ENCODE peak calls at places on chromosomes 11 and 22, in five cellular contexts. I, N, L, D and E are unnamed samples.

GRCh38 chr22:35966314-35967045 is 62.1 kb downstream of the RBFOX2 start:
- DNase-seq in N (no peak), D (no peak), L (no peak), I (no peak), E (no peak)

GRCh38 chr22:27983361-27983791 is 64.3 kb upstream of the PITPNB start:
- DNase-seq in N (no peak), I (no peak), D (no peak), L (no peak), E (peak)

GRCh38 chr11:89355649-89356048 is 135.5 kb downstream of the NOX4 start:
- DNase-seq in I (peak), D (no peak), L (no peak), N (no peak), E (no peak)

GRCh38 chr11:31643831-31644230 is 134.3 kb downstream of the ELP4 start:
- DNase-seq in D (no peak), N (no peak), I (peak), L (no peak), E (no peak)

GRCh38 chr11:118791961-118792578 is 1.1 kb upstream of the DDX6 start:
- DNase-seq in N (no peak), D (peak), I (no peak), L (no peak), E (peak)

GRCh38 chr11:72113170-72113808 is 794 bp upstream of the ANAPC15 start:
- DNase-seq in D (no peak), N (no peak), I (peak), L (no peak), E (no peak)

GRCh38 chr22:39174498-39175120 is 22.1 kb upstream of the CBX7 start:
- DNase-seq in D (peak), N (peak), L (peak), I (peak), E (peak)

GRCh38 chr22:45263790-45264269 is 20.9 kb upstream of the UPK3A start:
- DNase-seq in L (no peak), D (peak), I (peak), N (peak), E (peak)

GRCh38 chr11:36035999-36036398 is 92.1 kb downstream of the LDLRAD3 start:
- DNase-seq in D (no peak), I (no peak), N (no peak), L (no peak), E (no peak)

GRCh38 chr22:37569921-37570660 is 9.8 kb downstream of the LGALS2 start:
- DNase-seq in D (no peak), I (no peak), N (no peak), L (no peak), E (peak)

GRCh38 chr11:45884596-45885185 is 760 bp upstream of the MAPK8IP1 start:
- DNase-seq in N (no peak), I (no peak), L (no peak), D (no peak), E (no peak)

GRCh38 chr22:29861672-29862297 is 21.2 kb upstream of the MTMR3 start:
- DNase-seq in L (no peak), N (no peak), I (no peak), D (no peak), E (no peak)

GRCh38 chr11:27913650-27914049 is 194.3 kb downstream of the KIF18A start:
- DNase-seq in L (no peak), I (peak), N (no peak), D (no peak), E (no peak)

GRCh38 chr11:61021661-61022212 is 50.3 kb downstream of the CD6 start:
- DNase-seq in D (no peak), L (peak), I (peak), N (no peak), E (peak)

GRCh38 chr11:117744471-117745280 is 52.3 kb downstream of the DSCAML1 start:
- DNase-seq in I (peak), L (no peak), N (no peak), D (no peak), E (no peak)

GRCh38 chr11:3614742-3615171 is 27.0 kb downstream of the ART5 start:
- DNase-seq in I (peak), L (no peak), N (no peak), D (peak), E (no peak)

GRCh38 chr11:133134561-133135173 is 397.6 kb downstream of the OPCML start:
- DNase-seq in D (peak), I (peak), L (peak), N (no peak), E (peak)

GRCh38 chr11:112320668-112321067 is 60.0 kb upstream of the PLET1 start:
- DNase-seq in N (peak), L (no peak), I (peak), D (peak), E (peak)

GRCh38 chr11:121540627-121541026 is 87.9 kb upstream of the SORL1-AS1 start:
- DNase-seq in D (no peak), L (no peak), I (peak), N (no peak), E (no peak)

GRCh38 chr11:32029721-32030120 is 61.2 kb upstream of the RCN1 start:
- DNase-seq in N (no peak), L (no peak), I (no peak), D (no peak), E (no peak)

GRCh38 chr11:74278721-74279148 is 32.7 kb downstream of the P4HA3 start:
- DNase-seq in L (no peak), I (peak), D (peak), N (no peak), E (no peak)

GRCh38 chr11:15969281-15969680 is 387.1 kb downstream of the SOX6 start:
- DNase-seq in I (peak), L (no peak), D (peak), N (peak), E (peak)

GRCh38 chr11:102762414-102762813 is 18.0 kb downstream of the MMP10 start:
- DNase-seq in D (no peak), N (no peak), I (peak), L (no peak), E (no peak)

GRCh38 chr22:29328566-29329500 is 13.3 kb upstream of the RASL10A start:
- DNase-seq in L (no peak), D (no peak), N (no peak), I (no peak), E (no peak)

GRCh38 chr11:43905788-43906187 is 25.2 kb downstream of the ALKBH3 start:
- DNase-seq in D (no peak), N (no peak), L (no peak), I (no peak), E (no peak)

GRCh38 chr11:131889760-131890620 is 519.6 kb downstream of the NTM start:
- DNase-seq in I (no peak), N (no peak), L (no peak), D (no peak), E (no peak)

GRCh38 chr11:33063326-33063775 is 24.0 kb downstream of the TCP11L1 start:
- DNase-seq in I (no peak), D (no peak), N (no peak), L (no peak), E (no peak)

GRCh38 chr11:126456783-126457542 is 101.5 kb downstream of the ST3GAL4 start:
- DNase-seq in N (no peak), I (no peak), L (no peak), D (no peak), E (no peak)

GRCh38 chr11:27699242-27699925 is 871 bp downstream of the BDNF start:
- DNase-seq in L (no peak), D (no peak), I (peak), N (no peak), E (no peak)

GRCh38 chr22:28029201-28029948 is 110.3 kb upstream of the PITPNB start:
- DNase-seq in L (no peak), N (no peak), D (peak), I (peak), E (peak)

GRCh38 chr11:9936754-9937153 is 272.9 kb downstream of the SWAP70 start:
- DNase-seq in I (no peak), L (no peak), D (no peak), N (no peak), E (no peak)
- H3K4me3 ChIP-seq in I (no peak), L (no peak), D (no peak), N (no peak), E (no peak)

GRCh38 chr11:47896199-47896598 is 48.0 kb upstream of the NUP160 start:
- DNase-seq in L (no peak), D (no peak), I (no peak), N (no peak), E (no peak)
- H3K4me3 ChIP-seq in L (no peak), D (no peak), I (no peak), N (no peak), E (no peak)

GRCh38 chr11:64355078-64355940 is 3.7 kb upstream of the RPS6KA4 start:
- DNase-seq in L (peak), I (peak), D (peak), N (peak), E (peak)
- H3K4me3 ChIP-seq in L (no peak), I (peak), D (no peak), N (no peak), E (peak)

GRCh38 chr22:21030621-21031544 is 1.5 kb downstream of the SLC7A4 start:
- DNase-seq in I (no peak), L (no peak), N (no peak), D (no peak), E (no peak)

GRCh38 chr22:21032843-21033688 is 705 bp upstream of the SLC7A4 start:
- DNase-seq in L (no peak), N (no peak), D (no peak), I (no peak), E (no peak)

GRCh38 chr22:21030032-21030431 is 2.3 kb downstream of the SLC7A4 start:
- DNase-seq in D (no peak), N (no peak), I (no peak), L (no peak), E (no peak)

GRCh38 chr22:21032037-21032842 is at the start of gene SLC7A4:
- DNase-seq in D (no peak), L (no peak), I (no peak), N (no peak), E (peak)

GRCh38 chr22:21031545-21032036 is 770 bp downstream of the SLC7A4 start:
- DNase-seq in N (no peak), D (no peak), I (no peak), L (no peak), E (no peak)
- H3K4me3 ChIP-seq in N (no peak), D (no peak), I (peak), L (peak), E (peak)

DNA sequence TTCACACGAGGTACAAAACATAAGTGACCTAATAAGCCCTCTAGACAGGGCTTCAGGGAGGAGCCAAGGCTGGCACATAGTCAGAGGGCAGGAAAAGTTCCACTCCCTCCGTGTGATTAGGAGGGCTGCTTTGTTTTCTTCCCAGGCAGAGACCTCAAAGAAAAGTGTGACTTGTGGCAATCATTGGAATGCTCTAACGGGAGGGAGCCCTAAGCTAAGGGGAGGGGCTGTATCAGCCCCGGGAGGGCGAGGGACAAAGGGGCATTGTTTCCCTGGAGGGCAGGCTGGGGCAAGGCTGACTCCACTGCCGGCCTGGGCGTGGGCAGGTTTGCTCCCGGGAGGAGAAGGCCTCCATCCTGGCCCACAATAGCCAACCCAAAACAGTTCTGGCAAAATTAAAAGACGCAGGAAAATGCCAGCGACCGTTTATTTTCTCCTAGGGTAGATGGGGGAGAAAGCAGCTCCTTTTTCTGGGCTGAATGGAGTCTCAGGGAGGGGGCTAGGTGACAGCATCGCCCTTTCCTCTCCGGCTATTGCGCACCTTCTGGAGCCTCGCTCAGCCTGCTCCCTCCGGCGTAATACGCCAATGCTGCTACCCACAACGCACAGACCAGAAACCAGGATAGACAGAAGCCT is 60.1 kb downstream of the ENDOD1 start:
- DNase-seq in N (peak), I (peak), D (no peak), L (no peak), E (peak)
- H3K4me3 ChIP-seq in N (peak), I (no peak), D (no peak), L (peak), E (peak)

DNA sequence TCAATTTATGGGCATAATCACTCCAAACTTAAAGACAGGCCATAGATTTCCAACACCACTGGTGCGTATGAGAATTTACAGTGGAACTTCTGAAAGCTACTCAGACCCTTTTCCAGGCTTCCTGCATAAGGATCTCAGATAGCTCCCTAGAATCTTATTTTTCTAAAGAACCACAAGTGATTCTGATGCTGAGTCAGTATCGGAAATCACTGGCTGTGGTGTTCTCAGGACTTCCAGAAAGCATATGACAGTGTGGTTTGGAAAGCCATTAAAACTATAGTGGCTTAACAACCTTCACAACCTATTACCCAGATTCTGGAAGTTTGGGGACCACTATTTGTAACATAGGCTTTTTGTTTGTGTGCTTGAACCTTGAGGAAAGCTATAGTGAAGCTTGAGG is 756.0 kb downstream of the DLG2 start:
- DNase-seq in N (no peak), D (no peak), I (no peak), L (no peak), E (no peak)
- H3K4me3 ChIP-seq in N (no peak), D (no peak), I (no peak), L (no peak), E (no peak)

GRCh38 chr22:46652930-46653331 is 32.7 kb downstream of the GRAMD4 start:
- DNase-seq in L (no peak), I (no peak), D (no peak), N (no peak), E (no peak)
- H3K4me3 ChIP-seq in L (no peak), I (no peak), D (no peak), N (no peak), E (no peak)

GRCh38 chr11:20226936-20227335 is 66.7 kb upstream of the DBX1 start:
- DNase-seq in N (no peak), D (no peak), L (no peak), I (no peak), E (no peak)
- H3K4me3 ChIP-seq in N (no peak), D (no peak), L (no peak), I (no peak), E (no peak)

GRCh38 chr11:20759541-20759940 is 90.2 kb downstream of the NELL1 start:
- DNase-seq in D (no peak), N (no peak), L (no peak), I (no peak), E (no peak)
- H3K4me3 ChIP-seq in D (no peak), N (no peak), L (no peak), I (no peak), E (no peak)